ENCODE peak calls at places on chromosomes 2 and 18, in seven cellular contexts. Q, B, T, V, C, M and Z are unnamed samples.

GRCh38 chr2:239991689-239992314 is 33.3 kb downstream of the NDUFA10 start:
- DNase-seq in V (no peak), Q (peak; percentile 79), C (peak; percentile 73), M (peak; percentile 10), T (peak; percentile 39), B (peak; percentile 29), Z (peak; percentile 56)

GRCh38 chr2:12155308-12156061 is 409.1 kb downstream of the LPIN1 start:
- DNase-seq in M (no peak), B (peak; percentile 54), V (no peak), T (peak; percentile 90), C (peak; percentile 92), Q (peak; percentile 92), Z (peak; percentile 18)

GRCh38 chr2:234135750-234136221 is 85.3 kb downstream of the SPP2 start:
- DNase-seq in B (peak; percentile 39), T (peak; percentile 82), Q (peak; percentile 82), M (peak; percentile 22), C (peak; percentile 85), V (no peak), Z (peak; percentile 66)

GRCh38 chr2:3168230-3168891 is 209.3 kb downstream of the EIPR1 start:
- DNase-seq in B (no peak), T (peak; percentile 70), M (no peak), V (peak; percentile 37), C (peak; percentile 52), Q (peak; percentile 21), Z (no peak)

GRCh38 chr18:79912994-79913831 is 38.2 kb downstream of the SLC66A2 start:
- DNase-seq in T (no peak), B (no peak), V (no peak), Q (no peak), M (no peak), C (no peak), Z (no peak)

GRCh38 chr18:59954746-59955145 is 55.0 kb downstream of the PMAIP1 start:
- DNase-seq in T (peak; percentile 80), V (no peak), C (peak; percentile 74), Q (peak; percentile 12), M (no peak), B (peak; percentile 24), Z (no peak)

GRCh38 chr2:184923751-184924150 is 325.4 kb downstream of the ZNF804A start:
- DNase-seq in T (peak; percentile 6), M (no peak), Q (no peak), C (no peak), B (no peak), V (no peak), Z (no peak)

GRCh38 chr2:113103277-113103676 is 24.1 kb upstream of the IL1RN start:
- DNase-seq in Q (no peak), V (no peak), T (no peak), C (no peak), M (no peak), B (no peak), Z (no peak)

GRCh38 chr2:3678212-3678611 is 20.2 kb downstream of the ALLC start:
- DNase-seq in B (no peak), T (no peak), C (no peak), M (no peak), V (no peak), Q (no peak), Z (no peak)

GRCh38 chr2:231395188-231396057 is at the start of gene B3GNT7:
- DNase-seq in T (no peak), Q (no peak), B (no peak), V (no peak), M (no peak), C (no peak), Z (peak; percentile 48)

GRCh38 chr2:150271952-150272351 is 215.5 kb downstream of the RND3 start:
- DNase-seq in Q (peak; percentile 56), M (no peak), B (peak; percentile 74), T (peak; percentile 89), V (no peak), C (peak; percentile 76), Z (no peak)

GRCh38 chr2:216916956-216917650 is 57.2 kb upstream of the TNP1 start:
- DNase-seq in C (no peak), B (no peak), Q (no peak), V (no peak), M (no peak), T (no peak), Z (no peak)

GRCh38 chr2:61262699-61263098 is 100.7 kb downstream of the C2orf74 start:
- DNase-seq in T (peak; percentile 73), Q (peak; percentile 37), C (no peak), B (no peak), M (no peak), V (no peak), Z (no peak)

GRCh38 chr18:31399336-31400032 is 22.9 kb downstream of the DSG4 start:
- DNase-seq in B (no peak), V (no peak), T (peak; percentile 81), C (peak; percentile 83), M (no peak), Q (no peak), Z (no peak)

GRCh38 chr18:74698881-74699280 is 101.2 kb downstream of the ZNF407 start:
- DNase-seq in Q (no peak), M (no peak), T (no peak), C (no peak), V (no peak), B (no peak), Z (no peak)

GRCh38 chr2:102317715-102318114 is 6.4 kb downstream of the IL1RL1 start:
- DNase-seq in T (no peak), V (no peak), B (no peak), C (no peak), Q (no peak), M (no peak), Z (no peak)

GRCh38 chr2:205869439-205869838 is 187.1 kb downstream of the NRP2 start:
- DNase-seq in Q (no peak), B (no peak), M (no peak), V (no peak), T (no peak), C (no peak), Z (no peak)

GRCh38 chr18:71028285-71028762 is 739.5 kb downstream of the SOCS6 start:
- DNase-seq in T (no peak), V (no peak), B (no peak), C (no peak), M (no peak), Q (peak; percentile 14), Z (no peak)

GRCh38 chr2:39696072-39696471 is 30.4 kb downstream of the TMEM178A start:
- DNase-seq in B (peak; percentile 80), T (peak; percentile 95), M (no peak), Q (peak; percentile 92), V (no peak), C (peak; percentile 89), Z (no peak)

GRCh38 chr18:74082476-74083070 is 65.1 kb downstream of the FBXO15 start:
- DNase-seq in B (no peak), M (no peak), T (peak; percentile 40), C (peak; percentile 57), V (no peak), Q (peak; percentile 24), Z (peak; percentile 70)

GRCh38 chr2:125167152-125167551 is 1142.1 kb downstream of the CNTNAP5 start:
- DNase-seq in T (peak; percentile 1), C (peak; percentile 26), V (no peak), Q (peak; percentile 50), B (no peak), M (no peak), Z (peak; percentile 15)

GRCh38 chr2:144548088-144548487 is 28.2 kb upstream of the ZEB2 start:
- DNase-seq in V (no peak), Q (no peak), M (no peak), C (peak; percentile 1), T (no peak), B (no peak), Z (no peak)

GRCh38 chr2:2645162-2645855 is 314.2 kb upstream of the MYT1L start:
- DNase-seq in Q (no peak), C (no peak), V (peak; percentile 59), M (no peak), T (no peak), B (no peak), Z (no peak)

GRCh38 chr18:24315170-24315569 is 82.5 kb downstream of the OSBPL1A start:
- DNase-seq in V (no peak), M (no peak), T (peak; percentile 32), Q (no peak), B (peak; percentile 10), C (peak; percentile 8), Z (no peak)

DNA sequence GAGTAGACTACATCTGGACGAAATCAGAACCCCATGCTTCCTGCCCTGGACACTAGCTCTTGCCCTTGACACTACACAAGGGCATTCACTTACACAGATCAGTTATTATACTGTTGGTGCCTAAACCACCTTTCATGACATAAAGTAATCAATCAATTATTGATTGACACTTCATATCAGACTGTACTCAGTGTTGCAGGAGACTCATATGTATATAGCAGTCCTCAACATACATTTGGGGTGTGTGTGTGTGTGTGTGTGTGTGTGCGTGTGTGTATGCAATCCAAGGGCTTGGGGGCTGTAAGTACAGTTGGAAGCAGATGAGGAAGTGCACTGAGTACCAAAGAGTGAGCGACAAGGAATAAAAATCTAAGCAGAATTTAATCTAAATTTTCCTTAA is 5.1 kb downstream of the CDH2 start:
- DNase-seq in V (no peak), Q (no peak), C (no peak), B (no peak), T (no peak), M (no peak), Z (no peak)
- H3K4me3 ChIP-seq in V (no peak overlapping the region), Q (no peak overlapping the region), C (no peak overlapping the region), B (no peak overlapping the region), T (no peak overlapping the region), M (no peak overlapping the region), Z (no peak overlapping the region)

GRCh38 chr2:101150306-101151140 is 659 bp downstream of the TBC1D8 start:
- DNase-seq in T (peak; percentile 3), M (no peak), B (no peak), Q (no peak), C (no peak), V (peak; percentile 73), Z (peak; percentile 49)
- TF ChIP-seq CTCF in T (no peak), M (no peak), B (no peak), Q (no peak), C (no peak), V (no peak), Z (no peak)

DNA sequence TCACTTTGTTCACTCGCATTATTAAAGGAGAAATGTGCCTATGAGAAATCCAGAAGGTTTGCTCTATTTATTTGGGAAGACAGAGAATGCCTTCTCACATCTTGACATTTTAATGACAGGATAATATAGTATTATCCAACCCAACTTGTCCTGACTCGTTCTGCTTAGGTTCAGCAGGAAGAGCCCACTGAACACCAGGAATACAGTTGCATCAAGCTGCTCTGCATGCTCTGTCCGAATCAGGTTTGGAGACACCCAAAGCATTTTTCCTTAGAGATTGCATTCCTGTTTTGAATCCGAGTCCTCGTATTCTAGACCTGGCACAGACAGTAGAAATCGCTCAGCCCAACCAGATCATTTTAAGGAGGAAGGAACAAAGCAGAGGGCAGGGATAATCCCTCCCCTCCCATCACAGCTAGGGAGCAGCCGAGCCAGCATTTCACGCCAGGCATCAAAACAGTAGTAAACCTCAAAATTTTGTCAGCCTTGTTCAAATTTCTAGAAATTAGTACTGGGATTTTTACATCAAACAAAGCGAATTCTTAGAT is 837.4 kb upstream of the ID2 start:
- DNase-seq in M (no peak), Q (no peak), B (no peak), T (no peak), C (no peak), V (no peak), Z (no peak)
- H3K4me3 ChIP-seq in M (no peak overlapping the region), Q (no peak overlapping the region), B (no peak overlapping the region), T (no peak overlapping the region), C (no peak overlapping the region), V (no peak overlapping the region), Z (no peak overlapping the region)

DNA sequence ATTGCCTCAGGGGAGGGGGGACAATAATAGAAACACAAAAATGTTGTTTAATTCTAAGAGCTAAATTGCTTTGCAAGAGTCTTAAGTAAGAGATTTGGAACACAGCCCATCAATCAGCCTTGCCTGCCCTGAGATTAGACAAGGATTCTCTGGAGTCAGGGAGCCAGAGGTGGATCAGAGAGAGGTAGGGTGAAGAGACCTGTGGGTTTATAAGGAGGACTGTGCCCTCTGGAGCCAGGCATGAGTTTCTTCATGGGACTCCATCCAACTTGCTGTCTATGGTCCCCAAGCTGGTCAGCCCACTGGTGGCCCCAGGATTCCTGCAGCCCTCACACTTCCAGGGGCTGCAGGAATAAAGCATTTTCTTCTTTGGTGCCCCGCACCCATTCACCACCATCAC is 139.3 kb downstream of the ALK start:
- DNase-seq in V (no peak), T (no peak), M (no peak), B (no peak), C (no peak), Q (no peak), Z (no peak)
- TF ChIP-seq CTCF in V (no peak), T (no peak), M (no peak), B (no peak), C (no peak), Q (no peak), Z (no peak)